ENCODE peak calls at places on chromosomes 16 and 17, in nine cellular contexts. U is ovary, A is mucosa of descending colon, L is tibial nerve, K is LNCaP clone FGC, P is AG09309, C is heart left ventricle, V is left ventricle myocardium inferior, O is astrocyte. Q is an unnamed sample.

GRCh38 chr16:88387941-88388627 is 5.3 kb downstream of the ZNF469 start:
- DNase-seq in U (no peak), P (no peak), O (peak; percentile 47), C (no peak), A (peak; percentile 87), K (peak; percentile 36), V (peak; percentile 38), L (no peak), Q (no peak)

GRCh38 chr16:80014241-80014939 is 413.9 kb upstream of the MAF start:
- DNase-seq in V (no peak), L (no peak), U (no peak), C (no peak), O (peak; percentile 25), P (no peak), K (peak; percentile 87), A (no peak), Q (no peak)

GRCh38 chr16:83187404-83187803 is 560.6 kb downstream of the CDH13 start:
- DNase-seq in L (no peak), K (no peak), O (peak; percentile 73), V (no peak), P (peak; percentile 25), A (no peak), U (no peak), C (no peak), Q (peak; percentile 21)

GRCh38 chr17:38672788-38673713 is 1.7 kb downstream of the EPOP start:
- DNase-seq in O (no peak), P (no peak), U (no peak), A (peak; percentile 30), V (no peak), K (no peak), L (no peak), C (no peak), Q (no peak)

GRCh38 chr17:57578608-57578990 is 166.5 kb downstream of the CCDC182 start:
- DNase-seq in C (no peak), U (no peak), A (no peak), O (peak; percentile 51), V (no peak), L (no peak), P (no peak), K (no peak), Q (no peak)

GRCh38 chr17:80727409-80727755 is 182.7 kb downstream of the RPTOR start:
- DNase-seq in O (no peak), L (no peak), A (no peak), V (no peak), U (no peak), C (no peak), K (no peak), P (no peak), Q (no peak)

GRCh38 chr17:6924121-6924676 is 71.7 kb upstream of the ALOX12 start:
- DNase-seq in L (no peak), K (no peak), U (no peak), V (no peak), P (no peak), A (no peak), O (peak; percentile 14), C (no peak), Q (no peak)

GRCh38 chr16:73315645-73316044 is 267.7 kb upstream of the ZFHX3 start:
- DNase-seq in C (no peak), P (no peak), A (no peak), U (no peak), K (no peak), V (no peak), L (no peak), O (no peak), Q (no peak)

GRCh38 chr17:80408872-80409271 is 6.1 kb upstream of the ENDOV start:
- DNase-seq in C (no peak), O (no peak), V (no peak), P (no peak), L (no peak), K (no peak), A (no peak), U (peak; percentile 68), Q (no peak)

GRCh38 chr16:46916980-46917379 is 32.8 kb downstream of the GPT2 start:
- DNase-seq in V (no peak), C (no peak), A (no peak), P (no peak), O (no peak), L (no peak), U (no peak), K (no peak), Q (no peak)

GRCh38 chr16:54347961-54348360 is 61.4 kb upstream of the IRX3 start:
- DNase-seq in V (no peak), L (no peak), O (no peak), U (no peak), P (no peak), K (no peak), A (no peak), C (no peak), Q (no peak)

GRCh38 chr16:64122177-64122576 is 999.7 kb downstream of the CDH11 start:
- DNase-seq in K (no peak), U (no peak), A (no peak), V (no peak), O (peak; percentile 47), L (no peak), C (no peak), P (peak; percentile 35), Q (peak; percentile 25)

GRCh38 chr16:88530051-88530857 is 39.9 kb upstream of the ZC3H18 start:
- DNase-seq in O (no peak), L (no peak), K (no peak), V (no peak), P (no peak), U (no peak), C (no peak), A (no peak), Q (no peak)

GRCh38 chr16:68324780-68325357 is 14.1 kb downstream of the PRMT7 start:
- DNase-seq in K (no peak), A (no peak), V (no peak), P (no peak), O (no peak), U (no peak), L (no peak), C (no peak), Q (no peak)

GRCh38 chr17:21467196-21467595 is 91.0 kb downstream of the KCNJ12 start:
- DNase-seq in O (no peak), K (no peak), A (no peak), P (no peak), C (no peak), V (no peak), L (no peak), U (no peak), Q (no peak)

GRCh38 chr17:80441133-80441578 is 26.2 kb downstream of the ENDOV start:
- DNase-seq in C (no peak), O (peak; percentile 13), P (no peak), K (no peak), U (peak; percentile 77), L (no peak), V (peak; percentile 34), A (peak; percentile 44), Q (no peak)

GRCh38 chr16:2486645-2487516 is 12.0 kb downstream of the TBC1D24 start:
- DNase-seq in C (peak; percentile 46), O (no peak), A (peak; percentile 77), U (no peak), L (peak; percentile 45), P (no peak), K (no peak), V (peak; percentile 56), Q (no peak)
- TF ChIP-seq CTCF in C (peak; percentile 11), O (no peak), A (no peak), U (no peak), L (no peak), P (peak; percentile 19), K (no peak), V (peak; percentile 52), Q (peak; percentile 10)

DNA sequence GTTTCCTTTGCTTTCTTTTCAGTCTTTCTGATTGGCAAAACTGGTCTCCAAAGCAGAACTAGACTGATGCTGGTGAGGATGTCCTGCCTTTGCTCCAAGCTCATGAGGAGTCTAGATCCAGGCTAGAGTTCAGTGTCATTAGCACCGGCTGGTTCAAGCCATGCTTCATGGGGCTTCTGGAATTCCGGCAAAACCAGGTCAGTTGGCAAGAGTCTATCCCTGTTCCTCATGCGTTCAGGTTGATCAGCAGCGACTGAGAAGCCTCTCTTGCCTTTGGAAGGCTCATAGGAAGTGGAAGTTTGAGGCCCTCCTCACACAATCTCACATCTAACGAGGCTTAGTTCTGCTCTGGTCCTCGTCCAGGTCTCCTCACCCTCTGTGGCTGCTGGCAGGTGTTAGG is 194.3 kb downstream of the HS3ST3A1 start:
- DNase-seq in A (no peak), U (no peak), K (no peak), C (no peak), P (no peak), L (no peak), V (no peak), O (no peak), Q (no peak)
- H3K4me3 ChIP-seq in A (no peak overlapping the region), U (no peak overlapping the region), K (no peak overlapping the region), C (no peak overlapping the region), P (no peak overlapping the region), L (no peak overlapping the region), V (no peak overlapping the region), O (no peak overlapping the region), Q (no peak overlapping the region)

DNA sequence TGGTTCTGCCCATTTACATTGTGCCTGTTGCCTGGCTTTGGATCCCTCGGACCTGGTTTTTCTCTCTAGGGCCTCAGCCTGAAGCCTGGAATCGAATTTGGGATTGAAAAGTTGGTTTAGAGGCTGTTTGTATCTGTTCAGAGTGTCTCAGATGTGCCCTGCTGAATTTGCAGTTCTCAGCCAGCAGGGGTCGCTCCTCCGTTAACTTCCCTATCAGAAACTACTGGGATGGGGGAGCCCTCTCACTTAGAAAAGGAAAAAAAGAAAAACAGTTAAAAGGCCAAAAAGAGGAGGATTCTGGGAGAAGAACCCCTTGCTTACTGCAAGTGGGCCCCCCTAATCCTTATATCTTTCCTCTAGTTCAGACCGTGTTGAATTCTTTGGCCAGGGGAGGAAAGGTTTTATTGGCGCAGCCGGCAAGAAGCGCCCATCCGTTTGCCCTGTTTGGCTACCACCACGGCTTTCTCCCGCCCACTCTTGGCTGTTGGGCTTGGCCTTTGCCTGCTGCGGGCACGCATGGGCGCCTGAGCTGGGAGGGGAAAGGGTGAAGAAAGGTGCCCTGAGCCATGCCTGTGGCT is 8.7 kb downstream of the FZD2 start:
- DNase-seq in P (no peak), U (no peak), K (no peak), L (no peak), A (no peak), V (no peak), C (no peak), O (no peak), Q (no peak)
- TF ChIP-seq CTCF in P (peak; percentile 50), U (no peak), K (no peak), L (no peak), A (no peak), V (no peak), C (peak; percentile 8), O (peak; percentile 60), Q (peak; percentile 59)

GRCh38 chr16:21275529-21275928 is 2.6 kb downstream of the CRYM start:
- DNase-seq in P (no peak), C (no peak), K (peak; percentile 90), O (no peak), V (no peak), L (no peak), U (no peak), A (no peak), Q (no peak)
- H3K4me3 ChIP-seq in P (no peak overlapping the region), C (no peak overlapping the region), K (no peak overlapping the region), O (no peak overlapping the region), V (peak overlapping the region; percentile 71), L (no peak overlapping the region), U (no peak overlapping the region), A (no peak overlapping the region), Q (no peak overlapping the region)

Q was measured in BJ.